ENCODE peak calls at places on chromosomes 3 and 15, in four cellular contexts. F is smooth muscle cell of the brain vasculature; X is nephron progenitor cell; E is activated T-helper 1 cell treated with anti-CD3 and anti-CD28 coated beads, Interleukin-12 subunit alpha, Interleukin-12 subunit beta, Interleukin-2, Interleukin-4 antibody, amounts not matched to agents 30 ng/mL and 10 ng/mL and 1 ng/mL, durations not matched to agents 14 hours and 24 hours and 36 hours. Y is an unnamed sample.

GRCh38 chr15:47334805-47335204 is 382.5 kb upstream of the SEMA6D start:
- DNase-seq in F (no peak), X (no peak), E (no peak), Y (no peak)

GRCh38 chr3:183295211-183295610 is 42.2 kb downstream of the B3GNT5 start:
- DNase-seq in F (no peak), X (no peak), E (no peak), Y (no peak)

GRCh38 chr15:43792761-43793493 is 807 bp downstream of the SERF2 start:
- DNase-seq in F (no peak), X (no peak), E (peak; percentile 23), Y (no peak)

GRCh38 chr3:120850326-120851295 is 57.4 kb upstream of the STXBP5L start:
- DNase-seq in F (no peak), X (no peak), E (no peak), Y (peak; percentile 71)

GRCh38 chr3:158672293-158673176 is at the start of gene LXN:
- DNase-seq in F (peak; percentile 43), X (peak; percentile 85), E (peak; percentile 75), Y (peak; percentile 86)

GRCh38 chr3:190131329-190131728 is 10.6 kb upstream of the P3H2 start:
- DNase-seq in F (no peak), X (no peak), E (no peak), Y (no peak)

GRCh38 chr3:193650585-193650984 is 57.6 kb downstream of the OPA1 start:
- DNase-seq in F (no peak), X (no peak), E (no peak), Y (no peak)

GRCh38 chr15:39798382-39798781 is 15.7 kb upstream of the FSIP1 start:
- DNase-seq in F (no peak), X (no peak), E (no peak), Y (no peak)

GRCh38 chr15:25532269-25532668 is 93.4 kb upstream of the UBE3A start:
- DNase-seq in F (no peak), X (no peak), E (no peak), Y (no peak)

GRCh38 chr15:32861741-32862140 is 143.9 kb downstream of the GREM1 start:
- DNase-seq in F (peak; percentile 91), X (peak; percentile 61), E (no peak), Y (peak; percentile 14)

GRCh38 chr15:100601628-100602063 is 338 bp downstream of the LINS1 start:
- DNase-seq in F (no peak), X (no peak), E (no peak), Y (no peak)

GRCh38 chr3:169764164-169764452 is 752 bp downstream of the TERC start:
- DNase-seq in F (no peak), X (no peak), E (no peak), Y (no peak)

GRCh38 chr3:187841552-187841951 is 96.3 kb upstream of the BCL6 start:
- DNase-seq in F (no peak), X (no peak), E (no peak), Y (no peak)

GRCh38 chr3:14256561-14257342 is 78.1 kb downstream of the LSM3 start:
- DNase-seq in F (no peak), X (peak; percentile 33), E (no peak), Y (no peak)

GRCh38 chr3:194139085-194139976 is 3.4 kb downstream of the HES1 start:
- DNase-seq in F (no peak), X (peak; percentile 66), E (no peak), Y (no peak)

GRCh38 chr3:57006949-57007419 is 53.5 kb upstream of the SPATA12 start:
- DNase-seq in F (no peak), X (peak; percentile 36), E (no peak), Y (no peak)

GRCh38 chr3:43866529-43867353 is 176.0 kb downstream of the ABHD5 start:
- DNase-seq in F (peak; percentile 72), X (no peak), E (no peak), Y (no peak)

GRCh38 chr3:100086401-100086800 is 27.9 kb downstream of the FILIP1L start:
- DNase-seq in F (no peak), X (no peak), E (no peak), Y (no peak)

GRCh38 chr3:42187936-42188335 is 78.0 kb downstream of the CCK start:
- DNase-seq in F (no peak), X (no peak), E (no peak), Y (no peak)

GRCh38 chr15:70262591-70263274 is 165.0 kb upstream of the TLE3 start:
- DNase-seq in F (no peak), X (no peak), E (no peak), Y (no peak)

GRCh38 chr3:181581651-181582050 is 130.1 kb upstream of the SOX2 start:
- DNase-seq in F (no peak), X (no peak), E (no peak), Y (no peak)

GRCh38 chr3:183252973-183253363 is at the start of gene B3GNT5:
- DNase-seq in F (no peak), X (peak; percentile 58), E (peak; percentile 11), Y (no peak)

GRCh38 chr3:186361612-186362408 is at the start of gene DGKG:
- DNase-seq in F (no peak), X (peak; percentile 65), E (no peak), Y (peak; percentile 91)

GRCh38 chr3:156816091-156816793 is 9.9 kb upstream of the LEKR1 start:
- DNase-seq in F (no peak), X (peak; percentile 64), E (peak; percentile 47), Y (no peak)

GRCh38 chr3:134249935-134250716 is 533 bp downstream of the RYK start:
- DNase-seq in F (no peak), X (peak; percentile 78), E (peak; percentile 16), Y (peak; percentile 45)

GRCh38 chr3:64203216-64203615 is 22.1 kb downstream of the PRICKLE2 start:
- DNase-seq in F (no peak), X (no peak), E (no peak), Y (no peak)

GRCh38 chr3:71621802-71622537 is 38.4 kb upstream of the FOXP1 start:
- DNase-seq in F (no peak), X (no peak), E (no peak), Y (no peak)

Y was measured in cerebellum.